ENCODE peak calls at places on chromosomes 4 and X, in six cellular contexts. R, V, U, M, P and G are unnamed samples.

GRCh38 chr4:89661490-89661889 is 175.5 kb downstream of the SNCA start:
- DNase-seq in R (no peak), V (no peak), U (no peak), M (no peak), P (peak), G (no peak)

GRCh38 chr4:4327652-4328121 is 37.6 kb downstream of the ZBTB49 start:
- DNase-seq in R (no peak), V (no peak), U (no peak), M (no peak), P (no peak), G (no peak)

GRCh38 chr4:8335848-8336247 is 66.3 kb downstream of the HTRA3 start:
- DNase-seq in R (no peak), V (no peak), U (no peak), M (no peak), P (no peak), G (no peak)

GRCh38 chr4:73676881-73677323 is 56.7 kb upstream of the RASSF6 start:
- DNase-seq in R (no peak), V (no peak), U (no peak), M (no peak), P (peak), G (no peak)

GRCh38 chrX:151954730-151955129 is 19.7 kb downstream of the GABRE start:
- DNase-seq in R (no peak), V (no peak), U (no peak), M (no peak), P (no peak), G (no peak)

GRCh38 chr4:8762356-8762755 is 109.3 kb downstream of the HMX1 start:
- DNase-seq in R (no peak), V (no peak), U (no peak), M (no peak), P (no peak), G (no peak)

GRCh38 chrX:129779086-129779672 is 570 bp upstream of the SASH3 start:
- DNase-seq in R (no peak), V (no peak), U (no peak), M (no peak), P (no peak), G (no peak)

GRCh38 chr4:19128176-19128575 is 1106.6 kb upstream of the LCORL start:
- DNase-seq in R (no peak), V (no peak), U (no peak), M (no peak), P (no peak), G (no peak)

GRCh38 chrX:136589966-136590365 is 58.0 kb downstream of the VGLL1 start:
- DNase-seq in R (no peak), V (no peak), U (no peak), M (no peak), P (peak), G (no peak)

GRCh38 chr4:26542996-26543395 is 40.9 kb upstream of the TBC1D19 start:
- DNase-seq in R (no peak), V (no peak), U (no peak), M (no peak), P (no peak), G (no peak)

GRCh38 chr4:38523524-38524448 is 140.2 kb upstream of the KLF3 start:
- DNase-seq in R (peak), V (peak), U (no peak), M (no peak), P (peak), G (peak)

GRCh38 chrX:151974336-151975227 is at the start of gene GABRE:
- DNase-seq in R (no peak), V (no peak), U (no peak), M (peak), P (peak), G (no peak)

GRCh38 chr4:15303052-15303641 is 124.7 kb upstream of the C1QTNF7 start:
- DNase-seq in R (no peak), V (no peak), U (no peak), M (no peak), P (peak), G (no peak)

GRCh38 chr4:155571184-155571944 is 95.3 kb upstream of the GUCY1A1 start:
- DNase-seq in R (no peak), V (no peak), U (no peak), M (no peak), P (no peak), G (no peak)

GRCh38 chr4:1495416-1496115 is 89.3 kb upstream of the NKX1-1 start:
- DNase-seq in R (no peak), V (no peak), U (no peak), M (no peak), P (no peak), G (no peak)

GRCh38 chr4:158998624-158999023 is 104.3 kb upstream of the RAPGEF2 start:
- DNase-seq in R (no peak), V (no peak), U (no peak), M (no peak), P (peak), G (no peak)

GRCh38 chrX:115591420-115591819 is 30.4 kb downstream of the PLS3 start:
- DNase-seq in R (no peak), V (no peak), U (no peak), M (no peak), P (no peak), G (no peak)

GRCh38 chr4:37770016-37770415 is 56.5 kb upstream of the PGM2 start:
- DNase-seq in R (no peak), V (no peak), U (no peak), M (no peak), P (no peak), G (no peak)

GRCh38 chr4:121062466-121062975 is 9.8 kb downstream of the NDNF start:
- DNase-seq in R (no peak), V (no peak), U (no peak), M (no peak), P (no peak), G (no peak)

GRCh38 chr4:27412617-27413016 is 552.0 kb downstream of the STIM2 start:
- DNase-seq in R (no peak), V (no peak), U (no peak), M (no peak), P (no peak), G (no peak)

GRCh38 chr4:98653890-98654867 is 4.2 kb downstream of the TSPAN5 start:
- DNase-seq in R (no peak), V (no peak), U (no peak), M (no peak), P (peak), G (no peak)